ENCODE peak calls at places on chromosomes 2 and 18, in seven cellular contexts. J is testis, S is keratinocyte, Z is cardiac muscle cell, C is uterus, E is fibroblast of lung, X is A549. W is an unnamed sample.

GRCh38 chr18:70289351-70290330 is 796 bp downstream of the SOCS6 start:
- DNase-seq in J (peak), S (no peak), Z (peak), C (peak), E (peak), X (no peak), W (no peak)

GRCh38 chr2:135256531-135257258 is 204.6 kb downstream of the RAB3GAP1 start:
- DNase-seq in J (no peak), S (no peak), Z (no peak), C (no peak), E (peak), X (no peak), W (no peak)

GRCh38 chr2:209468796-209469325 is 45.0 kb downstream of the MAP2 start:
- DNase-seq in J (no peak), S (no peak), Z (no peak), C (no peak), E (no peak), X (no peak), W (no peak)

GRCh38 chr2:82001614-82002013 is 1697.1 kb upstream of the LRRTM1 start:
- DNase-seq in J (no peak), S (no peak), Z (no peak), C (no peak), E (no peak), X (no peak), W (no peak)

GRCh38 chr18:57802166-57802868 is 798 bp downstream of the ATP8B1 start:
- DNase-seq in J (no peak), S (no peak), Z (no peak), C (no peak), E (no peak), X (no peak), W (peak)

GRCh38 chr2:62894966-62895631 is 155.5 kb upstream of the OTX1 start:
- DNase-seq in J (no peak), S (no peak), Z (no peak), C (no peak), E (no peak), X (no peak), W (no peak)

GRCh38 chr2:144996225-144996795 is 476.4 kb upstream of the ZEB2 start:
- DNase-seq in J (no peak), S (no peak), Z (peak), C (no peak), E (peak), X (no peak), W (no peak)

GRCh38 chr2:128640166-128640846 is 321.6 kb upstream of the HS6ST1 start:
- DNase-seq in J (peak), S (no peak), Z (no peak), C (no peak), E (peak), X (no peak), W (peak)

GRCh38 chr2:20577495-20578235 is 73.2 kb downstream of the HS1BP3 start:
- DNase-seq in J (no peak), S (peak), Z (no peak), C (no peak), E (no peak), X (peak), W (no peak)

GRCh38 chr2:240781471-240782220 is 38.4 kb downstream of the KIF1A start:
- DNase-seq in J (peak), S (no peak), Z (no peak), C (no peak), E (no peak), X (no peak), W (no peak)

GRCh38 chr18:39667905-39668304 is 2102.3 kb upstream of the CELF4 start:
- DNase-seq in J (no peak), S (no peak), Z (no peak), C (no peak), E (no peak), X (no peak), W (no peak)

GRCh38 chr2:170651603-170652002 is 63.5 kb upstream of the SP5 start:
- DNase-seq in J (no peak), S (no peak), Z (no peak), C (no peak), E (no peak), X (no peak), W (no peak)

GRCh38 chr2:69716555-69717120 is 25.3 kb upstream of the ANXA4 start:
- DNase-seq in J (no peak), S (no peak), Z (peak), C (no peak), E (peak), X (peak), W (no peak)

GRCh38 chr2:162152147-162152546 is at the start of gene GCG:
- DNase-seq in J (no peak), S (no peak), Z (no peak), C (no peak), E (no peak), X (no peak), W (no peak)

GRCh38 chr2:84238907-84239306 is 220.2 kb downstream of the SUCLG1 start:
- DNase-seq in J (no peak), S (no peak), Z (no peak), C (no peak), E (no peak), X (no peak), W (no peak)

GRCh38 chr2:191539068-191539467 is 138.9 kb upstream of the NABP1 start:
- DNase-seq in J (peak), S (no peak), Z (peak), C (no peak), E (peak), X (peak), W (no peak)

GRCh38 chr2:63788070-63788469 is 53.6 kb upstream of the UGP2 start:
- DNase-seq in J (no peak), S (peak), Z (peak), C (no peak), E (peak), X (no peak), W (no peak)

GRCh38 chr2:158968396-158969161 is at the start of gene TANC1:
- DNase-seq in J (peak), S (no peak), Z (peak), C (peak), E (peak), X (peak), W (peak)

GRCh38 chr2:98432145-98432544 is 12.5 kb upstream of the INPP4A start:
- DNase-seq in J (no peak), S (no peak), Z (no peak), C (no peak), E (no peak), X (no peak), W (no peak)

GRCh38 chr2:119059287-119059686 is 99.3 kb downstream of the C1QL2 start:
- DNase-seq in J (no peak), S (no peak), Z (no peak), C (no peak), E (no peak), X (no peak), W (no peak)

GRCh38 chr2:99388892-99389291 is 51.7 kb downstream of the EIF5B start:
- DNase-seq in J (no peak), S (no peak), Z (no peak), C (no peak), E (no peak), X (no peak), W (no peak)

GRCh38 chr18:35122586-35123224 is 81.5 kb downstream of the MAPRE2 start:
- DNase-seq in J (no peak), S (no peak), Z (no peak), C (no peak), E (no peak), X (no peak), W (no peak)

GRCh38 chr2:42089340-42089925 is 41.6 kb downstream of the PKDCC start:
- DNase-seq in J (peak), S (no peak), Z (peak), C (peak), E (peak), X (peak), W (no peak)

GRCh38 chr2:31853521-31853920 is 157.3 kb downstream of the MEMO1 start:
- DNase-seq in J (no peak), S (no peak), Z (no peak), C (no peak), E (no peak), X (no peak), W (no peak)

GRCh38 chr18:79764131-79764530 is 33.6 kb upstream of the KCNG2 start:
- DNase-seq in J (no peak), S (no peak), Z (no peak), C (no peak), E (no peak), X (no peak), W (no peak)

GRCh38 chr2:177460973-177461585 is 68.5 kb downstream of the AGPS start:
- DNase-seq in J (no peak), S (no peak), Z (no peak), C (no peak), E (no peak), X (no peak), W (no peak)

GRCh38 chr2:60597346-60597745 is 43.9 kb upstream of the BCL11A start:
- DNase-seq in J (no peak), S (no peak), Z (peak), C (no peak), E (no peak), X (peak), W (no peak)

GRCh38 chr2:207748993-207749392 is 20.7 kb downstream of the FZD5 start:
- DNase-seq in J (no peak), S (no peak), Z (no peak), C (no peak), E (no peak), X (no peak), W (no peak)

GRCh38 chr2:60707750-60708371 is 48.2 kb upstream of the PAPOLG start:
- DNase-seq in J (peak), S (no peak), Z (peak), C (no peak), E (peak), X (peak), W (no peak)

GRCh38 chr18:63261029-63261428 is 58.5 kb downstream of the BCL2 start:
- DNase-seq in J (no peak), S (no peak), Z (no peak), C (no peak), E (no peak), X (no peak), W (no peak)

GRCh38 chr2:122261923-122262322 is 506.5 kb downstream of the TSN start:
- DNase-seq in J (no peak), S (no peak), Z (no peak), C (no peak), E (no peak), X (no peak), W (no peak)

GRCh38 chr2:47067788-47068407 is 87.2 kb downstream of the STPG4 start:
- DNase-seq in J (no peak), S (no peak), Z (no peak), C (no peak), E (no peak), X (no peak), W (no peak)

GRCh38 chr2:120749506-120750431 is 14.1 kb downstream of the GLI2 start:
- DNase-seq in J (peak), S (no peak), Z (no peak), C (no peak), E (no peak), X (no peak), W (peak)

GRCh38 chr2:96525211-96525507 is 11.4 kb upstream of the ARID5A start:
- DNase-seq in J (no peak), S (no peak), Z (no peak), C (no peak), E (no peak), X (no peak), W (no peak)
- H3K27ac ChIP-seq in J (no peak), S (no peak), Z (no peak), C (no peak), E (no peak), X (no peak), W (no peak)

GRCh38 chr2:19228092-19228670 is 130.2 kb downstream of the OSR1 start:
- DNase-seq in J (no peak), S (no peak), Z (no peak), C (no peak), E (no peak), X (no peak), W (no peak)

GRCh38 chr2:19225931-19226330 is 132.5 kb downstream of the OSR1 start:
- DNase-seq in J (no peak), S (no peak), Z (no peak), C (no peak), E (no peak), X (no peak), W (no peak)

GRCh38 chr2:19231625-19232024 is 126.8 kb downstream of the OSR1 start:
- DNase-seq in J (no peak), S (no peak), Z (no peak), C (no peak), E (no peak), X (no peak), W (no peak)

GRCh38 chr2:19226871-19227270 is 131.6 kb downstream of the OSR1 start:
- DNase-seq in J (no peak), S (no peak), Z (no peak), C (no peak), E (no peak), X (no peak), W (no peak)

DNA sequence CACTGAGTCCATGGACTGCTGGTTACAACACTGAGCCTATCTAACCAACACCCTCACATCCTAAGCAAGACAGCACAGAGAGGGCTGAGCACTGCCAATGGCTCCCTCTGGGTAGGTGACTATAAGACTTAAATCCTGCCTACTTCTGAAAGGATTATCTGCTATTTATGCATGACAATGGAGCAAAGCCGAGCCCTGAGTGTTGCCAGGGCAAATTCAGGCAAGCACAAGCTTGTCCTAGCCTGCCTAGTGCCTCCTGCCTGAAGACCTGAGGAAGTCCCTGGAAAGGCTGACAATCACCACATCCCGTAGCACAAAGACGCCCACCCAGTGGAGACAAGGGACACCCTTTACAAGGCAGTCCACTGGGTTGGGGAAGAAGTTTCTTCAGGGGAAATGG is 129.7 kb downstream of the OSR1 start:
- DNase-seq in J (no peak), S (peak), Z (no peak), C (no peak), E (no peak), X (no peak), W (no peak)
- H3K27ac ChIP-seq in J (no peak), S (no peak), Z (peak), C (no peak), E (no peak), X (peak), W (no peak)

GRCh38 chr2:28643911-28644334 is 107.7 kb upstream of the PPP1CB start:
- DNase-seq in J (no peak), S (peak), Z (peak), C (peak), E (peak), X (no peak), W (no peak)

GRCh38 chr2:28642796-28643195 is 108.8 kb upstream of the PPP1CB start:
- DNase-seq in J (no peak), S (no peak), Z (no peak), C (no peak), E (no peak), X (no peak), W (no peak)

GRCh38 chr2:28645553-28645952 is 106.1 kb upstream of the PPP1CB start:
- DNase-seq in J (no peak), S (no peak), Z (no peak), C (no peak), E (no peak), X (no peak), W (no peak)

GRCh38 chr2:28644760-28645159 is 106.9 kb upstream of the PPP1CB start:
- DNase-seq in J (no peak), S (no peak), Z (no peak), C (no peak), E (no peak), X (no peak), W (no peak)

GRCh38 chr2:28643324-28643723 is 108.3 kb upstream of the PPP1CB start:
- DNase-seq in J (no peak), S (no peak), Z (no peak), C (peak), E (no peak), X (no peak), W (no peak)
- H3K27ac ChIP-seq in J (no peak), S (peak), Z (no peak), C (peak), E (no peak), X (no peak), W (peak)

GRCh38 chr2:142973822-142974207 is 96.4 kb downstream of the KYNU start:
- DNase-seq in J (no peak), S (no peak), Z (no peak), C (no peak), E (no peak), X (no peak), W (no peak)
- H3K27ac ChIP-seq in J (no peak), S (peak), Z (no peak), C (no peak), E (no peak), X (peak), W (no peak)

GRCh38 chr2:237134321-237134720 is 48.6 kb downstream of the COPS8 start:
- DNase-seq in J (no peak), S (no peak), Z (no peak), C (no peak), E (no peak), X (no peak), W (no peak)
- H3K27ac ChIP-seq in J (no peak), S (no peak), Z (no peak), C (peak), E (no peak), X (no peak), W (no peak)